ENCODE peak calls at places on chromosomes 2 and 18, in ten cellular contexts. M is left ventricle myocardium inferior; F is GM20000; Q is adrenal gland; N is hepatocyte; S is OCI-LY7; Z is CD4-positive, alpha-beta T cell; Y is choroid plexus epithelial cell; L is endothelial cell; T is brain microvascular endothelial cell. I is an unnamed sample.
A peak's percentile ranks its signal among the peaks of the same experiment; 100 is the strongest.

GRCh38 chr2:181374741-181375675 is 82.2 kb upstream of the ITGA4 start:
- DNase-seq in M (no peak), F (peak; percentile 21), Y (no peak), Q (no peak), S (no peak), Z (no peak), T (no peak), L (no peak), N (no peak), I (peak; percentile 7)

GRCh38 chr2:98165516-98166071 is 78.6 kb downstream of the VWA3B start:
- DNase-seq in T (no peak), Z (no peak), F (no peak), Q (no peak), L (no peak), S (no peak), N (no peak), Y (no peak), M (no peak), I (no peak)

GRCh38 chr2:150690870-150691269 is 203.4 kb upstream of the RND3 start:
- DNase-seq in S (no peak), Z (no peak), Q (no peak), T (no peak), F (no peak), L (no peak), Y (peak; percentile 73), M (no peak), N (no peak), I (no peak)

GRCh38 chr18:57029761-57030160 is 117.1 kb upstream of the BOD1L2 start:
- DNase-seq in F (no peak), S (no peak), M (no peak), Z (no peak), L (no peak), N (no peak), Q (no peak), Y (peak; percentile 22), T (no peak), I (no peak)

GRCh38 chr2:81260320-81260719 is 955.8 kb upstream of the LRRTM1 start:
- DNase-seq in L (no peak), T (no peak), S (no peak), N (no peak), Z (no peak), Y (no peak), F (no peak), Q (no peak), M (no peak), I (no peak)

GRCh38 chr18:26536664-26537063 is 11.7 kb downstream of the KCTD1 start:
- DNase-seq in Y (no peak), F (no peak), N (no peak), Z (no peak), Q (no peak), M (no peak), S (no peak), L (no peak), T (no peak), I (no peak)

GRCh38 chr18:41613210-41613609 is 341.8 kb upstream of the PIK3C3 start:
- DNase-seq in N (no peak), F (no peak), T (no peak), M (no peak), Y (no peak), Q (no peak), Z (no peak), L (no peak), S (no peak), I (no peak)

GRCh38 chr2:74441111-74441689 is 537 bp downstream of the RTKN start:
- DNase-seq in Q (no peak), L (peak; percentile 26), M (no peak), N (no peak), F (no peak), Z (no peak), S (no peak), Y (no peak), T (no peak), I (no peak)

GRCh38 chr2:152228215-152228614 is 52.7 kb upstream of the STAM2 start:
- DNase-seq in F (no peak), T (no peak), L (no peak), Y (peak; percentile 50), N (no peak), Z (no peak), M (no peak), Q (no peak), S (no peak), I (no peak)

GRCh38 chr2:172230783-172231446 is 128.2 kb upstream of the DLX2 start:
- DNase-seq in T (no peak), Z (no peak), Q (no peak), N (no peak), Y (no peak), L (no peak), M (no peak), F (no peak), S (no peak), I (no peak)

GRCh38 chr2:237483018-237483731 is 3.9 kb upstream of the MLPH start:
- DNase-seq in F (no peak), Y (peak; percentile 78), Q (no peak), N (peak; percentile 86), Z (no peak), M (no peak), L (no peak), T (peak; percentile 77), S (no peak), I (no peak)

GRCh38 chr2:177778472-177778871 is 294.1 kb downstream of the PDE11A start:
- DNase-seq in L (no peak), M (no peak), T (no peak), N (no peak), Z (no peak), F (no peak), Q (no peak), S (no peak), Y (no peak), I (no peak)
- TF ChIP-seq CTCF in L (no peak), M (no peak), T (no peak), N (no peak), Z (no peak), F (no peak), Q (no peak), S (no peak), Y (no peak), I (no peak)

GRCh38 chr18:5424903-5425302 is 118.9 kb downstream of the EPB41L3 start:
- DNase-seq in L (peak; percentile 17), F (no peak), S (peak; percentile 62), Q (no peak), Y (peak; percentile 85), N (peak; percentile 62), Z (no peak), T (peak; percentile 39), M (no peak), I (peak; percentile 15)
- TF ChIP-seq CTCF in L (peak; percentile 74), F (peak; percentile 19), S (peak; percentile 83), Q (peak; percentile 57), Y (peak; percentile 69), N (peak; percentile 61), Z (peak; percentile 71), T (peak; percentile 58), M (peak; percentile 46), I (peak; percentile 48)

DNA sequence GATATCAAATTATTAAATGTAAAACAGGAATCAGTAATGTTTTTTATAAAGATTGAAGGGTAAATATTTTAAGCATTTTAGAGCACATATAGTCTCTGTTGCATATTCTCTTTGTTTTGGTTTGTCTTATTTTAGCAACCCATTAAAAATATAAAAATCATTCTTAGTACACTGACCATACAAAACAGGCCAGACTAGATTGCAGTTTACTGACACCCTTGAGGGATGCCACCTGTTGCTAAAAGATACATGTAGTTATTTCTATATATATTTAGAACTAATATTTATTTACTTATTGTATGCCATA is 44.7 kb upstream of the SULT1C3 start:
- DNase-seq in Z (no peak), Y (no peak), F (no peak), N (no peak), S (no peak), L (no peak), M (no peak), T (no peak), Q (no peak), I (no peak)
- TF ChIP-seq CTCF in Z (peak; percentile 21), Y (no peak), F (no peak), N (no peak), S (peak; percentile 25), L (no peak), M (no peak), T (no peak), Q (no peak), I (no peak)

DNA sequence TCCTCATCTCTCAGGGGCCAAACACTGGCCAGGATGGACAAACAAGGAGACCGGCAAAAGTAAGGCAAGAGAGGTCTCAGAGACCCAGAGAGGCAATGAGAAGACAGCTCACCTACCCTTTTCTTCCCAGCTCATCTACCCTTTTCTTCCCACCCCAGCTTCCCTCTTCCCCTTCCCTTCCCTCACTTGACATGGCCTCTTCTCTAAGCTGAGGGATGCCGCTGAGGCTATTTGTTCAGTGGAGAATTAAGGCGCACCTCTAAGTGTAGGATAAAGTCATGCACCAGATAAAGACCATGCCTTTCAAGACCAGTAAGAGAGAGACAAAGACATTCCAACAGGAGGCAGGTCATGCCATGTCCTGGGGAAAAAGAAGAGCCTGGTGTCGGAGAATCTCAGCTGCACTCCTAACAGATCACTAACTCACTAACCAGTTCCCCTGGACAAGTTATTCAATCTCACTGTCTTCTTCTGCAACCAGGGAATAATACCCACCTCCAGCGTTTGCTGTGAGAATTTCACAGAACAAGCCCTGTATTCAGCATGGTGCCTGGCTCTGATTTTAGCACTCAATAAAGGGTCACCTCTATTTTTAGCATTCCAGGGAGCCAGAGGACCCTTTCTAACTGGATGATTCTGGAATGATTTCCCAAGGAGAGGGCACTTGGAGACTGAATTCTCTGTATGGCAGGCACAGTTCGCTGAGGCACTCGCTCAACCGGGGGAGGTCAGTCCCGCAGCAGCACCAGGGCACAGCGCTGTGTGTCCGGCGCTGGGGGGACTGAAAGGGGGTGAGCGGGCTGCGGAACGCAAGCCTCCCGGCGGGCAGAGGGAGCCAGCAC is 3.0 kb upstream of the FOSL2 start:
- DNase-seq in L (no peak), T (no peak), N (no peak), Q (no peak), Y (peak; percentile 47), S (no peak), Z (no peak), M (no peak), F (no peak), I (no peak)
- TF ChIP-seq CTCF in L (no peak), T (peak; percentile 28), N (peak; percentile 1), Q (no peak), Y (no peak), S (no peak), Z (no peak), M (no peak), F (no peak), I (no peak)

I was measured in GM13977.